ENCODE peak calls at places on chromosomes 3 and 15, in six cellular contexts. G, H, A, L, N and E are unnamed samples.

GRCh38 chr3:60192297-60193114 is 1058.7 kb downstream of the FHIT start:
- DNase-seq in A (peak; percentile 3), N (no peak), H (no peak), L (no peak), G (no peak), E (no peak)

GRCh38 chr3:172836390-172836997 is 86.0 kb downstream of the ECT2 start:
- DNase-seq in N (peak; percentile 23), H (no peak), L (peak; percentile 35), G (no peak), A (no peak), E (no peak)

GRCh38 chr3:185914911-185915629 is 22.7 kb downstream of the TRA2B start:
- DNase-seq in G (no peak), L (no peak), A (no peak), N (no peak), H (no peak), E (no peak)

GRCh38 chr15:81886586-81886985 is 159.2 kb downstream of the MEX3B start:
- DNase-seq in A (no peak), G (no peak), H (no peak), L (no peak), N (no peak), E (no peak)

GRCh38 chr3:125683067-125683844 is 88.0 kb upstream of the OSBPL11 start:
- DNase-seq in H (no peak), G (no peak), N (no peak), L (no peak), A (no peak), E (no peak)

GRCh38 chr15:27458370-27459084 is 487.5 kb downstream of the GABRG3 start:
- DNase-seq in G (no peak), A (no peak), H (no peak), N (no peak), L (no peak), E (no peak)

GRCh38 chr15:77858677-77859490 is 218.6 kb downstream of the TBC1D2B start:
- DNase-seq in A (no peak), G (no peak), N (peak; percentile 33), H (no peak), L (no peak), E (no peak)

GRCh38 chr3:15682766-15683165 is 81.2 kb downstream of the BTD start:
- DNase-seq in N (no peak), H (no peak), A (no peak), G (no peak), L (no peak), E (no peak)

GRCh38 chr15:71656425-71656824 is 153.9 kb upstream of the NR2E3 start:
- DNase-seq in L (no peak), A (no peak), G (no peak), N (no peak), H (no peak), E (no peak)

GRCh38 chr15:89496155-89497098 is at the start of gene RHCG:
- DNase-seq in H (peak; percentile 83), G (no peak), L (peak; percentile 69), A (no peak), N (peak; percentile 58), E (no peak)

GRCh38 chr15:94937243-94937642 is 705.9 kb downstream of the MCTP2 start:
- DNase-seq in L (no peak), N (no peak), H (no peak), A (no peak), G (no peak), E (no peak)

GRCh38 chr3:195183071-195183776 is 87.7 kb downstream of the XXYLT1 start:
- DNase-seq in G (no peak), N (no peak), L (no peak), A (no peak), H (no peak), E (no peak)

GRCh38 chr3:111729087-111729846 is 129.8 kb upstream of the PHLDB2 start:
- DNase-seq in L (no peak), N (no peak), H (no peak), A (no peak), G (no peak), E (no peak)

GRCh38 chr3:74267583-74268184 is 346.8 kb downstream of the CNTN3 start:
- DNase-seq in H (no peak), A (no peak), N (peak; percentile 29), L (peak; percentile 40), G (peak; percentile 2), E (no peak)

GRCh38 chr3:11532865-11533490 is 110.7 kb downstream of the VGLL4 start:
- DNase-seq in N (no peak), A (no peak), G (no peak), H (no peak), L (no peak), E (no peak)

GRCh38 chr15:65421360-65422215 is 1.2 kb downstream of the IGDCC4 start:
- DNase-seq in A (no peak), H (peak; percentile 90), G (peak; percentile 63), N (peak; percentile 68), L (no peak), E (peak; percentile 49)

GRCh38 chr3:129942296-129942695 is 32.2 kb upstream of the TRH start:
- DNase-seq in H (peak; percentile 91), N (peak; percentile 53), L (peak; percentile 58), A (no peak), G (peak; percentile 68), E (peak; percentile 51)

GRCh38 chr3:12891985-12892839 is 50.8 kb upstream of the RPL32 start:
- DNase-seq in H (peak; percentile 70), G (no peak), N (peak; percentile 74), L (peak; percentile 51), A (no peak), E (no peak)

GRCh38 chr15:37773111-37773860 is 161.2 kb upstream of the TMCO5A start:
- DNase-seq in H (no peak), N (no peak), L (no peak), A (no peak), G (no peak), E (no peak)

GRCh38 chr3:10283638-10284037 is 9.1 kb downstream of the GHRL start:
- DNase-seq in H (no peak), A (no peak), L (no peak), N (no peak), G (no peak), E (no peak)

GRCh38 chr3:19428729-19429128 is 280.4 kb downstream of the KCNH8 start:
- DNase-seq in H (no peak), G (no peak), N (no peak), A (no peak), L (no peak), E (no peak)

GRCh38 chr15:48683991-48684765 is 38.7 kb upstream of the FBN1 start:
- DNase-seq in H (no peak), N (no peak), G (no peak), A (no peak), L (peak; percentile 27), E (no peak)

GRCh38 chr3:197896421-197896820 is 53.6 kb upstream of the RPL35A start:
- DNase-seq in N (no peak), L (no peak), A (no peak), H (peak; percentile 16), G (no peak), E (no peak)

GRCh38 chr15:40104865-40105516 is 3.7 kb downstream of the BMF start:
- DNase-seq in G (peak; percentile 53), A (no peak), L (peak; percentile 56), N (peak; percentile 82), H (peak; percentile 98), E (peak; percentile 58)

GRCh38 chr3:29065211-29065785 is 215.6 kb upstream of the RBMS3 start:
- DNase-seq in L (no peak), A (no peak), G (no peak), N (no peak), H (no peak), E (no peak)

GRCh38 chr3:61030469-61031035 is 220.7 kb downstream of the FHIT start:
- DNase-seq in A (no peak), H (no peak), N (no peak), G (no peak), L (peak; percentile 91), E (no peak)

DNA sequence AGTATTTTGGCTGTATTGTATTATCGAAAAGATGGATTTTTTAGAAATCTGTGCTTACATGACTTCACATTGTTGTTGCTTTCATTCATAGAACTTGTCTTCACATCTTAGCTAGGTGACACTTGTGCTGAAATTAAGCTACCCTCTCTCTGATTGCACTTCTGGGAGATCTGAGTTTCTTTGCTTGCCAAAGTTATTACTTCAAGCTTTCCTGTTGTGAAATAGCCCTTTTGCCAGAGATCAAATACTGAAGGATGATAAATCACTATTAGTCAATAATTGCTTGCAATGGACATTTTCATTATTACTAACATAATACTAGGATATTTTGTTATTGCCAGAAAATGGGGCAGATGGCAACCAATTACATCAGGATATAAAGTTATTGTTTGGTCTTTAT is 34.7 kb downstream of the PIK3CA start:
- DNase-seq in N (no peak), A (no peak), G (no peak), L (no peak), H (no peak), E (no peak)
- TF ChIP-seq POLR2AphosphoS5 in N (no peak), A (no peak), G (no peak), L (no peak), H (no peak), E (no peak)

DNA sequence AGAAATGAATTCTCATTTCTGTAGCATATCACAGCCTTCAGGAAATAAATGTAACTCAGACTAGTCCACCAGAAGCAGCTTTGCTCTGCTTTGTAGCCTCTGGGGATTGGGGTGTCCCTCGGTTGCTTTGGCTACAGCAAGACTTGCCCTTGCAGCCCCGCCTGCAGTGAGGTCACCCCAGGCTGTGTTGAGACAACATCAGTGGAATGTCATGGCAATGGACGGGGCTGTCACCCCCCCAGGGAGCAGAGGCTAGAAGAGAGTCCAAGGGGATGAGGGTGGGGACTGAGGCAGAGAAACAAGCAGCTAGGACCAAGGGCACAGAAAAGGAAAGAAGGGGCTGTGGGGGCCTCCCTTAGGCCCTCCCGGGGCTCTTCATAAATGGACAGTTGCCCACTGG is 854 bp downstream of the CLEC3B start:
- DNase-seq in H (no peak), G (no peak), N (peak; percentile 53), A (no peak), L (peak; percentile 4), E (no peak)
- TF ChIP-seq POLR2A in H (no peak), G (no peak), N (no peak), A (no peak), L (no peak), E (no peak)

GRCh38 chr15:85404922-85405293 is 24.5 kb downstream of the AKAP13 start:
- DNase-seq in N (no peak), L (no peak), H (no peak), A (no peak), G (no peak), E (no peak)
- TF ChIP-seq TAF1 in N (no peak), L (no peak), H (no peak), A (no peak), G (no peak), E (no peak)

DNA sequence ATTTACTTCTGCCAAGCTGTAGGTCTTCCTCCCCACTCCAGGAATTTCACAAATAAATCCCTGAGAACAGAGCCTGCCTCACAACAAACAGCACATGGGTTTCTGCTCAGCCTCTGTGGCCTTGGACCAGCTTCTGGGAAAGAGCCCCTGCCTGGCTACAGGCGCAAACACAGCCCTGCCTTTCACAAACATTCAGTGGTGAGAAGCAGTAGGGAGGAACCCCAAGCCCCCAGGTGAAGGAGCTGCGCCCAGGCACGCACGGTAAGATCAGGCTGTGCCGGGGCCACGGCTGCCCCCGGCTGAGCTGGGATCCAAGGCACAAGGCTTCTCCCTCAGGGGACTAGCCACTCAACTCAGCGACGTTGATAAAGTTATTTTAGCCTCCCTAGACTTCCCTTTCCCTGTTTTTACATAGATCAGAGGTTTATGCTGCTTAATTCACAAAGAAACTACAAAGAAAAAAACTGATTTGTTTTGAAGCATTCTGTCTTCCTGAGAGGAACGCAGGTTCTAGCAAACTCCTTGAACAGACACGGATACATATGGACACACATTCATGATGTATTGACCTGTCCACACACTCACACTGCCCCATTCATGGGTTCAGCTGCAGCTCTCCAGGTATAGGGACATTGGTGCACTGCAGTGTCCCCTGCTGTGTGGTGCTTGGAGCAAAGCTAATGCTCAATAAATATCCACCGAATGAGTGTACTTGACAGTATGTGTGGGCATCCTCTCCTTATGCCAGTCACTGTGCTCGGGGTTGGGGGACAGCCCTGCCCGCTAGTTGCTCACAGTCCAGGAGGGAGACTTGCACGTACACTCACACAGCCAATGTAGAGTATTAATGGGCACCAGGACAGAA is 25.5 kb downstream of the HES1 start:
- DNase-seq in L (peak; percentile 62), H (no peak), A (no peak), G (no peak), N (no peak), E (no peak)
- TF ChIP-seq POLR2AphosphoS5 in L (no peak), H (no peak), A (no peak), G (no peak), N (no peak), E (no peak)